ENCODE peak calls at places on chromosomes 16 and 17, in six cellular contexts. One of them, this sample, is unnamed.

GRCh38 chr17:43356999-43357398 is 41.8 kb upstream of the ARL4D start:
- DNase-seq in heart right ventricle: no peak
- DNase-seq in mesendoderm: no peak
- DNase-seq in T-cell: no peak
- DNase-seq in K562: no peak
- DNase-seq in EL: peak
- DNase-seq in this sample: no peak

GRCh38 chr17:37068266-37068665 is 119.5 kb downstream of the AATF start:
- DNase-seq in heart right ventricle: no peak
- DNase-seq in mesendoderm: no peak
- DNase-seq in T-cell: no peak
- DNase-seq in K562: no peak
- DNase-seq in EL: no peak
- DNase-seq in this sample: no peak

GRCh38 chr17:31537558-31537957 is 146.1 kb downstream of the RAB11FIP4 start:
- DNase-seq in heart right ventricle: no peak
- DNase-seq in mesendoderm: no peak
- DNase-seq in T-cell: no peak
- DNase-seq in K562: no peak
- DNase-seq in EL: no peak
- DNase-seq in this sample: no peak

GRCh38 chr17:48457080-48457836 is 27.2 kb upstream of the SKAP1 start:
- DNase-seq in heart right ventricle: peak
- DNase-seq in mesendoderm: peak
- DNase-seq in T-cell: peak
- DNase-seq in K562: peak
- DNase-seq in EL: peak
- DNase-seq in this sample: peak

GRCh38 chr17:82887255-82888164 is 47.7 kb upstream of the ZNF750 start:
- DNase-seq in heart right ventricle: peak
- DNase-seq in mesendoderm: no peak
- DNase-seq in T-cell: no peak
- DNase-seq in K562: no peak
- DNase-seq in EL: no peak
- DNase-seq in this sample: no peak

GRCh38 chr17:1730345-1731193 is 6.1 kb downstream of the WDR81 start:
- DNase-seq in heart right ventricle: peak
- DNase-seq in mesendoderm: no peak
- DNase-seq in T-cell: no peak
- DNase-seq in K562: peak
- DNase-seq in EL: peak
- DNase-seq in this sample: no peak

GRCh38 chr17:17849863-17850373 is 13.1 kb upstream of the SREBF1 start:
- DNase-seq in heart right ventricle: no peak
- DNase-seq in mesendoderm: peak
- DNase-seq in T-cell: peak
- DNase-seq in K562: peak
- DNase-seq in EL: peak
- DNase-seq in this sample: peak

GRCh38 chr17:49576121-49576905 is 642 bp downstream of the NXPH3 start:
- DNase-seq in heart right ventricle: peak
- DNase-seq in mesendoderm: peak
- DNase-seq in T-cell: no peak
- DNase-seq in K562: peak
- DNase-seq in EL: peak
- DNase-seq in this sample: peak

GRCh38 chr17:80252871-80253270 is 7.8 kb upstream of the RNF213 start:
- DNase-seq in heart right ventricle: peak
- DNase-seq in mesendoderm: peak
- DNase-seq in T-cell: peak
- DNase-seq in K562: peak
- DNase-seq in EL: no peak
- DNase-seq in this sample: peak

GRCh38 chr16:89973654-89974335 is 25.2 kb downstream of the DEF8 start:
- DNase-seq in heart right ventricle: no peak
- DNase-seq in mesendoderm: no peak
- DNase-seq in T-cell: no peak
- DNase-seq in K562: no peak
- DNase-seq in EL: no peak
- DNase-seq in this sample: no peak

GRCh38 chr17:78058001-78058400 is 70.6 kb downstream of the TMC6 start:
- DNase-seq in heart right ventricle: no peak
- DNase-seq in mesendoderm: no peak
- DNase-seq in T-cell: no peak
- DNase-seq in K562: no peak
- DNase-seq in EL: no peak
- DNase-seq in this sample: peak

GRCh38 chr17:38349097-38349904 is 2.3 kb upstream of the SOCS7 start:
- DNase-seq in heart right ventricle: peak
- DNase-seq in mesendoderm: peak
- DNase-seq in T-cell: peak
- DNase-seq in K562: peak
- DNase-seq in EL: peak
- DNase-seq in this sample: peak